ENCODE peak calls at places on chromosomes 12 and 14, in eight cellular contexts. P is GM12865, Q is thyroid gland, V is fibroblast of mammary gland, W is BJ, C is heart left ventricle, O is A673, H is Panc1. U is an unnamed sample.

GRCh38 chr12:93519859-93520258 is 52.5 kb downstream of the MRPL42 start:
- DNase-seq in C (no peak), V (no peak), Q (no peak), H (no peak), P (no peak), O (no peak), W (no peak), U (no peak)

GRCh38 chr14:64539186-64539552 is 1.4 kb upstream of the HSPA2 start:
- DNase-seq in C (no peak), V (peak), H (no peak), Q (no peak), P (no peak), O (no peak), W (no peak), U (no peak)

GRCh38 chr12:68863109-68863770 is 55.3 kb downstream of the MDM2 start:
- DNase-seq in H (no peak), C (no peak), V (no peak), P (no peak), O (no peak), W (no peak), Q (no peak), U (no peak)

GRCh38 chr12:131795064-131795463 is 33.1 kb upstream of the MMP17 start:
- DNase-seq in C (no peak), Q (no peak), P (no peak), O (no peak), W (no peak), V (no peak), H (no peak), U (no peak)

GRCh38 chr12:116662612-116663144 is 75.2 kb downstream of the SPRING1 start:
- DNase-seq in H (no peak), C (no peak), V (no peak), O (no peak), P (no peak), W (no peak), Q (peak), U (no peak)

GRCh38 chr14:72094844-72095582 is 162.8 kb downstream of the RGS6 start:
- DNase-seq in P (peak), W (no peak), V (no peak), H (no peak), O (no peak), Q (no peak), C (no peak), U (no peak)

GRCh38 chr12:48932878-48933277 is 7.6 kb upstream of the FKBP11 start:
- DNase-seq in C (no peak), O (no peak), H (no peak), W (no peak), P (no peak), V (no peak), Q (no peak), U (no peak)

GRCh38 chr14:50039734-50040400 is 76.5 kb downstream of the VCPKMT start:
- DNase-seq in H (no peak), P (peak), W (no peak), V (peak), Q (no peak), C (no peak), O (peak), U (no peak)

GRCh38 chr14:104150201-104151027 is 12.0 kb downstream of the KIF26A start:
- DNase-seq in P (peak), C (no peak), O (peak), Q (peak), H (no peak), V (peak), W (peak), U (peak)

GRCh38 chr14:101259748-101260147 is 301.5 kb upstream of the DIO3 start:
- DNase-seq in Q (no peak), H (no peak), O (no peak), V (no peak), W (no peak), C (no peak), P (no peak), U (no peak)

GRCh38 chr14:95469134-95469481 is 47.3 kb downstream of the SYNE3 start:
- DNase-seq in O (no peak), P (no peak), H (no peak), V (no peak), Q (no peak), W (no peak), C (no peak), U (no peak)

GRCh38 chr12:77113971-77114370 is 48.6 kb upstream of the E2F7 start:
- DNase-seq in H (no peak), Q (no peak), C (no peak), W (no peak), O (peak), P (no peak), V (peak), U (no peak)

GRCh38 chr12:103832048-103832798 is 8.8 kb downstream of the NT5DC3 start:
- DNase-seq in P (peak), C (no peak), O (no peak), Q (no peak), H (no peak), W (no peak), V (no peak), U (no peak)

GRCh38 chr12:4959381-4959780 is 49.7 kb downstream of the KCNA1 start:
- DNase-seq in H (no peak), Q (no peak), W (no peak), O (no peak), V (no peak), P (no peak), C (no peak), U (no peak)

GRCh38 chr12:42299392-42300308 is 26.2 kb downstream of the ZCRB1 start:
- DNase-seq in H (no peak), V (peak), C (no peak), O (peak), Q (no peak), W (no peak), P (peak), U (peak)

GRCh38 chr12:54853933-54854538 is at the start of gene MUCL1:
- DNase-seq in W (peak), Q (peak), P (peak), V (peak), C (peak), O (peak), H (peak), U (peak)

GRCh38 chr14:67221248-67221981 is 19.8 kb upstream of the PALS1 start:
- DNase-seq in Q (no peak), H (no peak), P (no peak), O (no peak), W (peak), C (no peak), V (peak), U (no peak)

GRCh38 chr12:130064999-130065398 is 97.3 kb upstream of the FZD10 start:
- DNase-seq in W (no peak), H (no peak), O (no peak), V (no peak), P (no peak), C (no peak), Q (no peak), U (no peak)

GRCh38 chr12:123131879-123132402 is 18.9 kb downstream of the PITPNM2 start:
- DNase-seq in P (no peak), V (no peak), Q (peak), O (no peak), W (no peak), C (no peak), H (no peak), U (no peak)

GRCh38 chr12:112839386-112839972 is 47.9 kb downstream of the RPH3A start:
- DNase-seq in H (peak), P (no peak), C (no peak), O (no peak), W (no peak), V (peak), Q (no peak), U (no peak)

GRCh38 chr14:35867280-35867629 is 41.1 kb downstream of the BRMS1L start:
- DNase-seq in W (no peak), O (no peak), C (no peak), H (no peak), Q (no peak), P (no peak), V (no peak), U (no peak)

GRCh38 chr12:115240251-115240650 is 556.3 kb upstream of the TBX3 start:
- DNase-seq in H (no peak), C (no peak), V (no peak), O (no peak), P (no peak), W (no peak), Q (no peak), U (no peak)

GRCh38 chr12:23098110-23099049 is 473.4 kb downstream of the ETNK1 start:
- DNase-seq in O (peak), Q (no peak), V (peak), W (no peak), P (no peak), H (no peak), C (no peak), U (no peak)

GRCh38 chr12:13941258-13942249 is 39.8 kb downstream of the GRIN2B start:
- DNase-seq in C (no peak), Q (peak), H (peak), O (peak), P (peak), V (peak), W (no peak), U (no peak)

GRCh38 chr12:102167821-102168605 is 29.6 kb downstream of the PMCH start:
- DNase-seq in O (no peak), P (peak), C (no peak), Q (no peak), V (peak), W (no peak), H (no peak), U (no peak)

GRCh38 chr12:94150483-94151225 is 2.3 kb downstream of the PLXNC1 start:
- DNase-seq in O (no peak), H (no peak), P (peak), W (no peak), C (no peak), Q (peak), V (no peak), U (no peak)

GRCh38 chr14:71432334-71432733 is 499.9 kb upstream of the RGS6 start:
- DNase-seq in P (no peak), W (no peak), O (no peak), Q (no peak), C (no peak), H (no peak), V (no peak), U (no peak)

GRCh38 chr12:57272337-57273151 is 21.6 kb upstream of the STAC3 start:
- DNase-seq in V (peak), O (no peak), Q (peak), H (no peak), W (peak), P (no peak), C (peak), U (no peak)

GRCh38 chr14:23814858-23815257 is 138.7 kb upstream of the DHRS4 start:
- DNase-seq in Q (no peak), H (no peak), W (no peak), V (no peak), O (no peak), C (no peak), P (no peak), U (no peak)

GRCh38 chr14:39431416-39432178 is 636 bp downstream of the FBXO33 start:
- DNase-seq in Q (peak), V (peak), O (peak), P (peak), W (no peak), H (no peak), C (peak), U (no peak)

GRCh38 chr12:124294686-124295315 is at the start of gene RFLNA:
- DNase-seq in H (no peak), Q (no peak), P (no peak), C (no peak), W (no peak), O (peak), V (no peak), U (no peak)

GRCh38 chr12:18430425-18431048 is 169.2 kb downstream of the PIK3C2G start:
- DNase-seq in H (peak), V (peak), W (no peak), P (peak), O (peak), C (peak), Q (peak), U (peak)

GRCh38 chr12:80269953-80270552 is 170.7 kb downstream of the OTOGL start:
- DNase-seq in V (peak), C (no peak), O (peak), W (no peak), H (peak), P (peak), Q (no peak), U (peak)
- TF ChIP-seq CTCF in V (peak), C (peak), O (peak), W (peak), H (peak), P (peak), Q (peak), U (peak)

GRCh38 chr12:125467363-125467762 is 402.1 kb downstream of the AACS start:
- DNase-seq in V (no peak), H (no peak), O (no peak), W (no peak), C (no peak), P (no peak), Q (no peak), U (no peak)
- TF ChIP-seq CTCF in V (no peak), H (no peak), O (no peak), W (no peak), C (no peak), P (no peak), Q (no peak), U (no peak)

GRCh38 chr14:51202914-51203665 is 37.0 kb upstream of the TMX1 start:
- DNase-seq in H (no peak), V (no peak), C (no peak), O (no peak), W (no peak), Q (no peak), P (peak), U (no peak)
- TF ChIP-seq CTCF in H (no peak), V (no peak), C (no peak), O (no peak), W (no peak), Q (no peak), P (peak), U (no peak)

DNA sequence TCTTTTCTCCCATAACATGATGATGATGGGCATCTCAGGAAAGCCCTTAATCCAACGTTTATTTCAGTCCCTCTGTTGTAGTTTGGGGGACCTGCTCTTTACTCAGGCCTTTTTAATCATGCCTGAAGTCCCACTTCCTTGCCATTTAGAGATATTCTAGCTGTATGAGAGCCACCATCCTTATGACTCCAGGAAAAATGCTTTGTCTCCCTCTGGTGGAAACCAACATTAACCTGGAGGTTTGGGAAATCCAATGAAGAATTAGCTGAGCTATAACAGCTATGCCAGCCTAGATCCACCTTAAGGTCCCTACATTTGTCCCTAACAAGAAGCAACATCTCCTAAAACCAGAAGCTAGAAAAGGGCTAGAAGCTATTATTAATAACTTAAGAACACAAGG is 1399.1 kb downstream of the LRFN5 start:
- DNase-seq in Q (no peak), H (no peak), P (no peak), V (peak), O (peak), W (no peak), C (no peak), U (no peak)
- TF ChIP-seq CTCF in Q (no peak), H (peak), P (no peak), V (peak), O (peak), W (no peak), C (no peak), U (no peak)

DNA sequence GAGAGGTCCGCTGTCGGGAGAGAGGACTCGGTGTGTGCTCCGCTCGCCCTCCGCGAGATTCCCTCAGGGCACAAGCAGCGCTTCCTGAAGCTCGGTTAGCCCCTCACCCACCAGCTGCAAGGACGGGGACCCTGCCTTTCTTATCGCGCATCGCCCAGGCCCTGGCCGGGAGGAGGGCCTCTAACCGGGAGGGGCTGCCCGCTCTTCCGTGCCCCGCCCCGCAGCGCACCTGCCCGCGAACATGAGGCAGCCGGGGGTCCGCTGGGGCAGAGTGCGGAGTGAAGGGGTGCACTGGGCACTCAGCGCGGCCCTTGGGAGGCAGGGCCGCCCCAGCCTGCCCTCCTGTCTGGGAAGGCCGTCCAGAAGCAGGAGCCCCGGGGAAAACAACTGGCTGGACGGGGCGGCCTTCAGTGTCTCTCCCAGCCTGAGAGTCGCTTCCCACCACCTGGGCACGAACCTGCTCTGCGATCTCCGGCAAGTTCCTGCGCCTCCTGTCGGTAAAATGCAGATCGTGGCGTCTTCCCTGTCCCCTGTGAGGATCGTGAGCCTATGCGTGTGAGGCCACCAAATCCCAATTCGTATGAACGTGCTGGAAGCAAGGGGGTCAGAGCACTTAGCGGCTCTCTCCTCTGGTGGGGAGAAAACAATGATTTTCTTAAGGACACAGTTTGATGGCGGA is 28.0 kb upstream of the ADIPOR2 start:
- DNase-seq in V (peak), P (peak), O (no peak), W (no peak), H (no peak), C (peak), Q (peak), U (no peak)
- TF ChIP-seq CTCF in V (peak), P (peak), O (no peak), W (peak), H (peak), C (no peak), Q (peak), U (peak)

DNA sequence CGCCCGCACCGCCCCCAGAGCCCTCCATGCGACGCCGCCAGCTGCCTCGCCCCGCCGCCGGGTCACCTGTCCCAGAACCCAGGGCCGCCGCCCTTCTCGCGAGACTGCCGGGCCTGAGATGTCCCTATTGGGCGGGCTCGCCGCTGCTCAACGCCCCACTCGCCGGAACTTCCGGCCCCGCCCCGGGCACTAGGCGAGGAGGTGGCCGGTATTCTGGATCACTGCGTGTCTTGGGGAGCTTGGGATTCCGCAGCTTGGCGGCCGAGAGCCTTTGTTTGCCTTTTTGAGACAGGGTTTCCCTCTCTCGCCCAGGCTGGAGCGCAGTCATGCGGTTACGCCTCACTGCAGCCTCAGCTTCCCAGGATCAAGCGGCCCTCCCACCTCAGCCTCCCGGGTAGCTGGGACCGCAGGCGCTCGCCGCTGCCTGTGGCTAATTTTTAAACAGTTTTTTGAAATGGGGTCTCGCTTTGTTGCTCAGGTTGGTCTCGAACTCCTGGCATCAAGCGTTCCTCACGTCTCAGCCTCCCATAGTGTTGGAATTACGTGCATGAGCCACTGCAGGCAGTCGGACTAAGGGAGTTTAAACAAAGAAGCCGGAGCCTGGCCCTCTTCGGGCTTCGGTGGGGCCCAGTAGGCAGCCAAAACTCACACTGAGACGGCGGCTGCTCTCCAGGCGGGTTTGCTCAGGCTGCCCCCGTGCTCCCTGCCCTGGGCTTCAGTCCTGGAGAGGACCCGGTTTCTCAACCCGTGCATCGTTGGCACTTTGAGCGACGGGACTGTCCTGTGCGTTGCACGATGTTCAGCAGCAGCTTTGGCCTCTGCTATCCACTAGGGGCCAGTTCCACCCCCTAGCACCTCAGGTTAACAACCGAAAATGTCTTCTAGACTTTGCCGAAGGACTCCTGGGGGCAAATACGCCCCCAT is at the start of gene SLC15A4:
- DNase-seq in Q (peak), C (peak), O (peak), H (no peak), W (no peak), P (peak), V (peak), U (no peak)
- TF ChIP-seq CTCF in Q (no peak), C (no peak), O (no peak), H (no peak), W (peak), P (peak), V (peak), U (no peak)

GRCh38 chr12:52613363-52614030 is 4.9 kb downstream of the KRT73 start:
- DNase-seq in C (no peak), Q (no peak), V (no peak), O (no peak), H (no peak), P (no peak), W (no peak), U (no peak)
- TF ChIP-seq CTCF in C (no peak), Q (no peak), V (no peak), O (no peak), H (no peak), P (no peak), W (no peak), U (no peak)

GRCh38 chr12:107411792-107412535 is 273.6 kb upstream of the PWP1 start:
- DNase-seq in Q (no peak), H (no peak), W (peak), P (no peak), O (no peak), C (no peak), V (peak), U (peak)

GRCh38 chr12:107415834-107416233 is 269.8 kb upstream of the PWP1 start:
- DNase-seq in H (no peak), P (no peak), V (peak), W (peak), Q (no peak), C (no peak), O (no peak), U (no peak)

GRCh38 chr12:107417004-107417403 is 268.6 kb upstream of the PWP1 start:
- DNase-seq in C (no peak), Q (no peak), V (no peak), P (no peak), O (no peak), W (no peak), H (no peak), U (no peak)

GRCh38 chr12:107418976-107419375 is 266.6 kb upstream of the PWP1 start:
- DNase-seq in H (no peak), P (no peak), O (no peak), V (no peak), W (no peak), C (no peak), Q (peak), U (no peak)

GRCh38 chr12:107415066-107415465 is 270.5 kb upstream of the PWP1 start:
- DNase-seq in P (no peak), W (peak), C (no peak), Q (no peak), H (no peak), V (peak), O (no peak), U (no peak)
- TF ChIP-seq CTCF in P (no peak), W (no peak), C (no peak), Q (no peak), H (no peak), V (no peak), O (no peak), U (no peak)

GRCh38 chr12:95959107-95959506 is 16.0 kb downstream of the AMDHD1 start:
- DNase-seq in H (no peak), O (peak), P (no peak), Q (no peak), W (no peak), V (peak), C (no peak), U (no peak)

GRCh38 chr12:95956557-95957145 is 13.5 kb downstream of the AMDHD1 start:
- DNase-seq in W (no peak), Q (peak), C (no peak), H (no peak), V (no peak), P (no peak), O (no peak), U (no peak)

GRCh38 chr12:95951515-95951914 is 8.4 kb downstream of the AMDHD1 start:
- DNase-seq in Q (no peak), H (no peak), O (no peak), W (no peak), P (no peak), C (no peak), V (no peak), U (no peak)

GRCh38 chr12:95953000-95953399 is 9.9 kb downstream of the AMDHD1 start:
- DNase-seq in V (no peak), P (no peak), Q (no peak), H (no peak), W (no peak), O (peak), C (no peak), U (no peak)

GRCh38 chr12:95955549-95956159 is 12.5 kb downstream of the AMDHD1 start:
- DNase-seq in P (no peak), O (no peak), V (no peak), C (no peak), H (no peak), Q (no peak), W (no peak), U (no peak)
- TF ChIP-seq CTCF in P (no peak), O (no peak), V (no peak), C (no peak), H (no peak), Q (no peak), W (no peak), U (no peak)

U was measured in HFF-Myc.